ENCODE peak calls at places on chromosomes 7 and 10, in nine cellular contexts. V is activated CD4-positive, CD25-positive, alpha-beta regulatory T cell; O is HS-5; A is posterior vena cava; H is tibial nerve; S is HT-29; L is HT1080; D is activated T-cell treated with anti-CD3 and anti-CD28 coated beads, Interleukin-2, amount 50 U/mL, for 72 hours; U is D341Med. C is an unnamed sample.
A peak's percentile ranks its signal among the peaks of the same experiment; 100 is the strongest.

GRCh38 chr10:97427571-97428179 is 1.7 kb downstream of the PGAM1 start:
- DNase-seq in S (peak; percentile 79), H (no peak), D (peak; percentile 45), L (peak; percentile 28), O (no peak), U (no peak), A (no peak), V (no peak), C (peak; percentile 31)

GRCh38 chr7:117048114-117048853 is 95.0 kb downstream of the ST7 start:
- DNase-seq in L (no peak), U (no peak), V (no peak), O (no peak), A (no peak), D (no peak), H (no peak), S (no peak), C (no peak)

GRCh38 chr7:36802459-36802858 is 78.2 kb upstream of the AOAH start:
- DNase-seq in U (no peak), L (no peak), H (no peak), A (no peak), D (no peak), S (no peak), O (no peak), V (no peak), C (no peak)

GRCh38 chr10:133364645-133365431 is 7.0 kb upstream of the FUOM start:
- DNase-seq in H (no peak), V (no peak), O (no peak), U (peak; percentile 60), D (no peak), A (no peak), S (no peak), L (no peak), C (no peak)

GRCh38 chr7:44219371-44220045 is 18.7 kb downstream of the YKT6 start:
- DNase-seq in U (no peak), S (no peak), V (no peak), D (no peak), A (peak; percentile 55), O (no peak), L (no peak), H (no peak), C (no peak)

GRCh38 chr10:71661942-71662341 is 57.6 kb downstream of the C10orf105 start:
- DNase-seq in H (no peak), V (no peak), U (no peak), D (no peak), L (no peak), A (no peak), S (no peak), O (no peak), C (no peak)

GRCh38 chr7:90459888-90460287 is 9.6 kb upstream of the PTTG1IP2 start:
- DNase-seq in L (peak; percentile 38), D (no peak), V (no peak), O (no peak), H (no peak), U (no peak), A (no peak), S (peak; percentile 40), C (no peak)

GRCh38 chr7:44261239-44261638 is 60.5 kb downstream of the YKT6 start:
- DNase-seq in O (no peak), S (no peak), D (no peak), A (no peak), V (no peak), U (no peak), L (no peak), H (no peak), C (no peak)

GRCh38 chr7:72298912-72299311 is 113.2 kb downstream of the CALN1 start:
- DNase-seq in O (no peak), V (no peak), D (no peak), U (no peak), S (no peak), H (no peak), A (no peak), L (no peak), C (no peak)

GRCh38 chr7:2639994-2640830 is 8.4 kb downstream of the TTYH3 start:
- DNase-seq in D (no peak), U (no peak), H (no peak), S (no peak), A (peak; percentile 80), V (no peak), O (no peak), L (no peak), C (peak; percentile 36)

GRCh38 chr7:64882341-64883112 is 20.5 kb upstream of the ZNF273 start:
- DNase-seq in S (no peak), D (peak; percentile 34), A (peak; percentile 93), O (no peak), U (peak; percentile 18), L (no peak), H (peak; percentile 40), V (no peak), C (no peak)

GRCh38 chr10:6563075-6563474 is 17.0 kb downstream of the PRKCQ start:
- DNase-seq in H (no peak), V (no peak), D (peak; percentile 76), U (no peak), A (no peak), O (no peak), L (no peak), S (no peak), C (no peak)

GRCh38 chr7:140904081-140904480 is 20.6 kb downstream of the BRAF start:
- DNase-seq in D (peak; percentile 39), O (no peak), S (no peak), H (no peak), U (no peak), A (no peak), V (no peak), L (peak; percentile 49), C (peak; percentile 87)

GRCh38 chr10:25934673-25935139 is 677 bp downstream of the MYO3A start:
- DNase-seq in V (no peak), H (no peak), S (no peak), D (peak; percentile 44), L (no peak), A (no peak), U (peak; percentile 78), O (no peak), C (no peak)

GRCh38 chr10:104321226-104321625 is 17.0 kb downstream of the ITPRIP start:
- DNase-seq in H (no peak), A (no peak), V (no peak), O (no peak), L (no peak), U (no peak), D (no peak), S (no peak), C (no peak)

GRCh38 chr10:91632671-91633550 is at the start of gene PPP1R3C:
- DNase-seq in A (peak; percentile 96), L (peak; percentile 80), D (peak; percentile 67), V (no peak), O (peak; percentile 83), H (peak; percentile 73), U (peak; percentile 76), S (no peak), C (peak; percentile 97)

GRCh38 chr7:99624487-99624886 is 7.7 kb downstream of the ZSCAN25 start:
- DNase-seq in H (no peak), U (no peak), L (no peak), D (peak; percentile 83), V (peak; percentile 48), A (no peak), O (no peak), S (no peak), C (no peak)

GRCh38 chr10:72616716-72617115 is 9.2 kb downstream of the MICU1 start:
- DNase-seq in D (no peak), S (no peak), H (peak; percentile 17), V (no peak), L (no peak), A (no peak), O (no peak), U (no peak), C (no peak)

GRCh38 chr7:50552921-50553320 is 12.3 kb downstream of the DDC start:
- DNase-seq in O (no peak), D (no peak), A (no peak), V (no peak), L (no peak), S (peak; percentile 35), H (no peak), U (no peak), C (peak; percentile 66)

GRCh38 chr7:30469303-30469702 is 9.3 kb downstream of the NOD1 start:
- DNase-seq in H (peak; percentile 69), D (no peak), A (peak; percentile 96), U (peak; percentile 68), S (peak; percentile 97), O (peak; percentile 77), V (no peak), L (peak; percentile 90), C (peak; percentile 99)

GRCh38 chr7:75565129-75565528 is 73.0 kb downstream of the SPDYE5 start:
- DNase-seq in L (peak; percentile 93), U (no peak), O (peak; percentile 50), A (no peak), S (peak; percentile 52), D (no peak), V (no peak), H (peak; percentile 61), C (peak; percentile 89)

GRCh38 chr7:29327455-29327854 is 132.9 kb downstream of the CHN2 start:
- DNase-seq in V (no peak), H (no peak), S (no peak), L (no peak), A (no peak), D (no peak), O (no peak), U (no peak), C (no peak)

GRCh38 chr7:44162179-44162578 is 21.0 kb upstream of the MYL7 start:
- DNase-seq in L (no peak), H (no peak), O (no peak), A (no peak), V (no peak), U (no peak), D (no peak), S (no peak), C (peak; percentile 74)

GRCh38 chr7:153509763-153510162 is 542.4 kb upstream of the DPP6 start:
- DNase-seq in D (no peak), S (no peak), U (no peak), O (no peak), L (no peak), H (no peak), V (no peak), A (no peak), C (no peak)

GRCh38 chr7:133593561-133593960 is 340.7 kb downstream of the EXOC4 start:
- DNase-seq in U (no peak), L (no peak), H (no peak), D (no peak), O (no peak), V (no peak), S (no peak), A (no peak), C (no peak)

GRCh38 chr10:18594574-18595156 is 56.7 kb downstream of the NSUN6 start:
- DNase-seq in V (no peak), U (peak; percentile 65), A (no peak), O (no peak), L (peak; percentile 26), H (no peak), D (no peak), S (peak; percentile 35), C (no peak)

GRCh38 chr10:61683319-61683718 is 20.6 kb downstream of the CABCOCO1 start:
- DNase-seq in S (no peak), U (no peak), O (no peak), L (no peak), V (no peak), A (no peak), D (no peak), H (no peak), C (no peak)

GRCh38 chr10:95242581-95243317 is 48.1 kb downstream of the PDLIM1 start:
- DNase-seq in U (peak; percentile 42), L (peak; percentile 60), V (no peak), D (peak; percentile 58), A (no peak), H (no peak), O (peak; percentile 22), S (peak; percentile 69), C (peak; percentile 58)

GRCh38 chr10:43965033-43965917 is 316.6 kb upstream of the ZNF32 start:
- DNase-seq in O (no peak), L (no peak), V (no peak), D (no peak), U (no peak), H (peak; percentile 24), S (no peak), A (peak; percentile 63), C (peak; percentile 37)

GRCh38 chr10:79446451-79447020 is 1.1 kb upstream of the ZCCHC24 start:
- DNase-seq in L (no peak), S (no peak), V (peak; percentile 9), A (peak; percentile 89), H (no peak), O (no peak), U (peak; percentile 70), D (peak; percentile 22), C (no peak)

GRCh38 chr10:132832186-132832983 is 46.4 kb upstream of the NKX6-2 start:
- DNase-seq in V (no peak), A (no peak), D (no peak), H (no peak), S (no peak), L (no peak), O (no peak), U (peak; percentile 12), C (no peak)

C was measured in LHCN-M2.